ENCODE peak calls at places on chromosomes 13 and 19, in seven cellular contexts. R is uterus; O is CD8-positive, alpha-beta T cell; E is ovary; K is IMR-90; M is lung; I is dorsolateral prefrontal cortex. B is an unnamed sample.

GRCh38 chr13:31807090-31807541 is 67.8 kb downstream of the RXFP2 start:
- DNase-seq in K (no peak), R (no peak), I (no peak), E (no peak), O (no peak), M (no peak), B (no peak)

GRCh38 chr13:28220166-28220565 is 81.8 kb downstream of the PAN3 start:
- DNase-seq in O (no peak), I (no peak), R (no peak), E (no peak), M (no peak), K (peak; percentile 46), B (no peak)

GRCh38 chr13:84405286-84405685 is 523.0 kb upstream of the SLITRK1 start:
- DNase-seq in E (no peak), K (peak; percentile 64), I (no peak), R (no peak), M (no peak), O (no peak), B (no peak)

GRCh38 chr13:113724016-113724758 is 34.8 kb upstream of the TMEM255B start:
- DNase-seq in K (no peak), I (no peak), O (no peak), R (no peak), M (no peak), E (no peak), B (no peak)

GRCh38 chr19:54482889-54483288 is 9.8 kb upstream of the CDC42EP5 start:
- DNase-seq in R (no peak), O (no peak), M (no peak), K (no peak), I (no peak), E (no peak), B (no peak)

GRCh38 chr19:46076951-46077814 is 36.4 kb upstream of the IGFL4 start:
- DNase-seq in E (no peak), O (no peak), R (peak; percentile 58), K (peak; percentile 79), M (no peak), I (peak; percentile 86), B (peak; percentile 82)

GRCh38 chr19:46221981-46222610 is 7.4 kb upstream of the IGFL1 start:
- DNase-seq in E (peak; percentile 79), M (peak; percentile 85), O (no peak), K (peak; percentile 34), I (no peak), R (peak; percentile 63), B (no peak)

GRCh38 chr13:88031980-88032562 is 360.9 kb downstream of the SLITRK5 start:
- DNase-seq in I (no peak), O (no peak), M (no peak), K (peak; percentile 0), E (no peak), R (no peak), B (no peak)

GRCh38 chr13:113123226-113124150 is 889 bp downstream of the F10 start:
- DNase-seq in E (no peak), O (no peak), I (no peak), M (no peak), R (no peak), K (no peak), B (no peak)

GRCh38 chr19:19900124-19900523 is 622 bp upstream of the ZNF93 start:
- DNase-seq in I (no peak), R (no peak), O (no peak), M (no peak), K (peak; percentile 75), E (no peak), B (no peak)

GRCh38 chr19:35074426-35075201 is 33.1 kb downstream of the HPN start:
- DNase-seq in K (no peak), E (no peak), I (no peak), R (no peak), M (no peak), O (no peak), B (no peak)

GRCh38 chr13:112696869-112697465 is 7.1 kb downstream of the ATP11A start:
- DNase-seq in R (no peak), M (no peak), O (no peak), I (no peak), K (no peak), E (no peak), B (no peak)

GRCh38 chr13:75832812-75833211 is 196.7 kb downstream of the LMO7 start:
- DNase-seq in K (no peak), R (no peak), O (no peak), E (no peak), M (no peak), I (no peak), B (no peak)

GRCh38 chr13:111950697-111951096 is 116.3 kb upstream of the SOX1 start:
- DNase-seq in I (no peak), K (no peak), O (no peak), M (no peak), R (no peak), E (no peak), B (no peak)

GRCh38 chr13:56352356-56352755 is 788.4 kb upstream of the PRR20A start:
- DNase-seq in E (no peak), K (no peak), M (no peak), R (no peak), I (no peak), O (no peak), B (no peak)

GRCh38 chr19:41902594-41902993 is 19.6 kb downstream of the ARHGEF1 start:
- DNase-seq in R (no peak), M (no peak), K (no peak), O (no peak), I (no peak), E (no peak), B (no peak)

GRCh38 chr19:38425810-38426466 is at the start of gene RASGRP4:
- DNase-seq in K (no peak), M (no peak), R (no peak), O (peak; percentile 63), E (no peak), I (no peak), B (no peak)

GRCh38 chr13:38979891-38980627 is 10.6 kb downstream of the STOML3 start:
- DNase-seq in E (no peak), M (no peak), K (no peak), I (peak; percentile 35), R (peak; percentile 19), O (no peak), B (peak; percentile 3)

GRCh38 chr13:67023088-67023893 is 206.8 kb downstream of the PCDH9 start:
- DNase-seq in M (peak; percentile 51), K (peak; percentile 82), O (no peak), E (no peak), I (no peak), R (no peak), B (no peak)

GRCh38 chr19:31220540-31220939 is 128.7 kb downstream of the TSHZ3 start:
- DNase-seq in K (no peak), R (no peak), E (no peak), O (no peak), M (no peak), I (no peak), B (no peak)

GRCh38 chr19:35124098-35125060 is 8.8 kb downstream of the FXYD3 start:
- DNase-seq in O (peak; percentile 85), M (peak; percentile 92), E (peak; percentile 93), K (peak; percentile 86), I (peak; percentile 94), R (peak; percentile 95), B (no peak)

GRCh38 chr13:109684836-109685602 is 101.4 kb downstream of the IRS2 start:
- DNase-seq in K (no peak), E (peak; percentile 42), M (no peak), O (no peak), R (no peak), I (no peak), B (no peak)

GRCh38 chr13:44111701-44112100 is 232.0 kb downstream of the LACC1 start:
- DNase-seq in I (no peak), R (no peak), O (no peak), E (no peak), K (no peak), M (no peak), B (no peak)

GRCh38 chr13:44117351-44117750 is 237.6 kb downstream of the LACC1 start:
- DNase-seq in M (no peak), R (no peak), I (no peak), E (no peak), K (peak; percentile 48), O (no peak), B (no peak)

GRCh38 chr13:44120814-44121505 is 241.3 kb downstream of the LACC1 start:
- DNase-seq in I (no peak), O (no peak), M (no peak), K (no peak), R (no peak), E (no peak), B (no peak)

GRCh38 chr13:44112700-44113329 is 233.1 kb downstream of the LACC1 start:
- DNase-seq in O (no peak), M (no peak), K (no peak), E (no peak), R (no peak), I (no peak), B (no peak)

GRCh38 chr13:44116562-44117315 is 237.0 kb downstream of the LACC1 start:
- DNase-seq in M (no peak), O (no peak), I (peak; percentile 30), R (no peak), K (peak; percentile 18), E (no peak), B (no peak)
- TF ChIP-seq CTCF in M (no peak), O (no peak), I (peak; percentile 11), R (no peak), K (peak; percentile 10), E (no peak), B (no peak)

GRCh38 chr13:106151056-106151699 is 384.3 kb downstream of the EFNB2 start:
- DNase-seq in R (no peak), K (peak; percentile 84), I (no peak), E (no peak), O (no peak), M (no peak), B (no peak)

GRCh38 chr13:106143930-106144709 is 391.3 kb downstream of the EFNB2 start:
- DNase-seq in O (no peak), E (no peak), M (no peak), I (no peak), K (no peak), R (no peak), B (no peak)

GRCh38 chr13:106143392-106143791 is 392.1 kb downstream of the EFNB2 start:
- DNase-seq in K (peak; percentile 90), M (no peak), R (no peak), E (no peak), O (no peak), I (no peak), B (no peak)

GRCh38 chr13:106145070-106145469 is 390.4 kb downstream of the EFNB2 start:
- DNase-seq in O (no peak), R (no peak), E (no peak), K (no peak), M (no peak), I (no peak), B (no peak)

GRCh38 chr13:106145997-106146864 is 389.2 kb downstream of the EFNB2 start:
- DNase-seq in R (no peak), K (no peak), E (no peak), I (no peak), M (peak; percentile 32), O (no peak), B (no peak)
- TF ChIP-seq CTCF in R (no peak), K (no peak), E (no peak), I (no peak), M (no peak), O (no peak), B (peak; percentile 36)

GRCh38 chr13:20796791-20797513 is 23.2 kb upstream of the EEF1AKMT1 start:
- DNase-seq in K (peak; percentile 39), O (no peak), R (no peak), M (no peak), I (no peak), E (no peak), B (no peak)
- TF ChIP-seq CTCF in K (no peak), O (no peak), R (no peak), M (no peak), I (no peak), E (no peak), B (no peak)

GRCh38 chr13:98143157-98143553 is 261 bp downstream of the FARP1 start:
- DNase-seq in E (no peak), O (no peak), R (peak; percentile 23), K (no peak), M (no peak), I (no peak), B (peak; percentile 50)
- TF ChIP-seq CTCF in E (no peak), O (no peak), R (no peak), K (no peak), M (no peak), I (no peak), B (no peak)

B was measured in neural crest cell.